ENCODE peak calls at places on chromosomes 7 and 10, in seven cellular contexts. R is IMR-90, K is mesendoderm, T is neuronal stem cell, U is H1, I is trophoblast cell, Y is mesenchymal stem cell. P is an unnamed sample.

GRCh38 chr10:116599991-116600390 is 9.2 kb downstream of the PNLIPRP1 start:
- DNase-seq in U (no peak), K (no peak), Y (no peak), T (no peak), I (no peak), R (no peak), P (no peak)

GRCh38 chr10:44202952-44203351 is 181.9 kb downstream of the CXCL12 start:
- DNase-seq in U (no peak), R (no peak), K (no peak), I (no peak), T (no peak), Y (no peak), P (no peak)

GRCh38 chr10:112223725-112224124 is 40.2 kb upstream of the GPAM start:
- DNase-seq in R (no peak), K (no peak), T (no peak), I (no peak), U (no peak), Y (no peak), P (no peak)

GRCh38 chr10:132986978-132987377 is 44.6 kb upstream of the CFAP46 start:
- DNase-seq in Y (no peak), R (no peak), U (no peak), I (no peak), T (no peak), K (no peak), P (no peak)

GRCh38 chr10:95998274-95998673 is 45.1 kb upstream of the CCNJ start:
- DNase-seq in I (no peak), U (no peak), Y (no peak), R (no peak), T (no peak), K (no peak), P (no peak)

GRCh38 chr7:3034591-3035150 is 9.0 kb downstream of the CARD11 start:
- DNase-seq in Y (no peak), U (no peak), R (no peak), I (no peak), K (no peak), T (no peak), P (no peak)

GRCh38 chr10:80908596-80908995 is 370.9 kb downstream of the SH2D4B start:
- DNase-seq in T (peak), I (no peak), K (no peak), Y (no peak), R (no peak), U (no peak), P (no peak)

GRCh38 chr7:8260871-8261707 is 878 bp downstream of the ICA1 start:
- DNase-seq in T (no peak), K (peak), U (no peak), Y (peak), R (no peak), I (no peak), P (no peak)

GRCh38 chr10:100518761-100519241 is 860 bp downstream of the SEC31B start:
- DNase-seq in Y (peak), T (peak), U (peak), R (peak), K (peak), I (peak), P (peak)

GRCh38 chr7:43112088-43112940 is at the start of gene HECW1:
- DNase-seq in I (no peak), R (no peak), Y (no peak), T (no peak), K (peak), U (peak), P (peak)

GRCh38 chr10:100996678-100997363 is 2.8 kb upstream of the LZTS2 start:
- DNase-seq in Y (no peak), K (peak), I (peak), T (peak), R (no peak), U (peak), P (peak)

GRCh38 chr7:150845471-150845870 is 6.8 kb upstream of the AOC1 start:
- DNase-seq in I (peak), T (no peak), U (no peak), K (no peak), Y (no peak), R (no peak), P (peak)

GRCh38 chr10:31011017-31011659 is 20.5 kb downstream of the ZNF438 start:
- DNase-seq in I (no peak), R (no peak), Y (no peak), K (no peak), T (no peak), U (no peak), P (no peak)

GRCh38 chr7:7772385-7772784 is 54.0 kb upstream of the RPA3 start:
- DNase-seq in R (peak), I (no peak), K (no peak), T (no peak), Y (peak), U (no peak), P (no peak)

GRCh38 chr7:131300572-131301466 is 26.9 kb upstream of the MKLN1 start:
- DNase-seq in R (no peak), U (no peak), I (peak), T (peak), K (peak), Y (no peak), P (no peak)

GRCh38 chr10:60296073-60296472 is 93.6 kb downstream of the ANK3 start:
- DNase-seq in Y (peak), R (no peak), U (no peak), T (no peak), K (no peak), I (no peak), P (no peak)

GRCh38 chr10:60299390-60299778 is 90.3 kb downstream of the ANK3 start:
- DNase-seq in U (no peak), R (no peak), I (no peak), T (no peak), K (no peak), Y (no peak), P (no peak)

GRCh38 chr10:60298408-60299389 is 91.0 kb downstream of the ANK3 start:
- DNase-seq in I (no peak), Y (no peak), T (no peak), U (no peak), R (no peak), K (no peak), P (no peak)

GRCh38 chr10:60303778-60304177 is 85.9 kb downstream of the ANK3 start:
- DNase-seq in K (no peak), R (no peak), U (no peak), T (no peak), I (no peak), Y (no peak), P (no peak)

GRCh38 chr10:60299961-60300883 is 89.5 kb downstream of the ANK3 start:
- DNase-seq in R (peak), U (no peak), T (peak), Y (peak), I (peak), K (peak), P (peak)
- H2AK5ac ChIP-seq in R (no peak), U (peak), T (no peak), Y (no peak), I (no peak), K (no peak), P (no peak)

DNA sequence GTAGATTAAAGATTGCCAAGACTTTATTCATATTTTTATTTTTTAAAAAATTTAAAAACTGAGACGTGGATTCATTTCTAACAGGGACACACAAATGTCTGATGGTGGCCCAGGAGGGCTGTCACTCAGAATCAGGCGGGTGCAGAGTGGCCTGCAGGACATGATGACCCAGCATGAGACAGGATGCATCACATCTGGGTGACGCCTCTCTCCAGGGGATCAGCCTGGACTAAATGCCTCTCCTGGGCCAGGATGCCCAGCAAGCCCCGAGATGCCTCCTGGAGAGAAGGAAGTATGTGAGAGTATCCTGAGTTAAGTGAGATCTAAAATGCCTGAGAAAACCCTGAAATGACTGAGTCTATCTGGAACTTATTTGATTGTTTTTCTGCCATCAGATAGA is 16.9 kb upstream of the MTURN start:
- DNase-seq in U (no peak), I (no peak), Y (no peak), T (no peak), R (no peak), K (no peak), P (no peak)
- H2AK5ac ChIP-seq in U (no peak), I (no peak), Y (no peak), T (no peak), R (no peak), K (no peak), P (no peak)

GRCh38 chr10:15245530-15245929 is 77.0 kb upstream of the NMT2 start:
- DNase-seq in R (no peak), K (peak), I (no peak), T (no peak), Y (peak), U (peak), P (peak)
- H2AK5ac ChIP-seq in R (no peak), K (no peak), I (no peak), T (no peak), Y (no peak), U (no peak), P (no peak)

DNA sequence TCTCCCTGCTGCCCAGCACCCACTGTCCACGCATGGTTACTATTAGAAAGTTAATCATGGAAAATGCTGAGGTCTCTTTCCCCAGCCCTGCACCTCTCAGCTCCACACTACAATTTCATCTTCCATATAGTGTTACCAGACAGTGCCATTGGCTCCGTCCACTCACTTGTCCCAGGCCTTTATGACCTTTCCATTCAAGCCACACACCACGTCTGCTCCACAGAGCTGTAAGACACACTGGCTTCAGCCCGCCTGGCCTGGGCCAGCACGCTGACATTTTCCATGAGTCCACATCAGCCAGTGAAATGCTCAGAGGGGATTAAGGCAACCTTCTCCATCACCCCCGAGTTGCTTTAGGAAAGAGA is 118.7 kb downstream of the KCNMA1 start:
- DNase-seq in U (no peak), T (no peak), K (no peak), I (no peak), Y (no peak), R (no peak), P (no peak)
- H2AK5ac ChIP-seq in U (no peak), T (no peak), K (no peak), I (no peak), Y (no peak), R (no peak), P (no peak)

DNA sequence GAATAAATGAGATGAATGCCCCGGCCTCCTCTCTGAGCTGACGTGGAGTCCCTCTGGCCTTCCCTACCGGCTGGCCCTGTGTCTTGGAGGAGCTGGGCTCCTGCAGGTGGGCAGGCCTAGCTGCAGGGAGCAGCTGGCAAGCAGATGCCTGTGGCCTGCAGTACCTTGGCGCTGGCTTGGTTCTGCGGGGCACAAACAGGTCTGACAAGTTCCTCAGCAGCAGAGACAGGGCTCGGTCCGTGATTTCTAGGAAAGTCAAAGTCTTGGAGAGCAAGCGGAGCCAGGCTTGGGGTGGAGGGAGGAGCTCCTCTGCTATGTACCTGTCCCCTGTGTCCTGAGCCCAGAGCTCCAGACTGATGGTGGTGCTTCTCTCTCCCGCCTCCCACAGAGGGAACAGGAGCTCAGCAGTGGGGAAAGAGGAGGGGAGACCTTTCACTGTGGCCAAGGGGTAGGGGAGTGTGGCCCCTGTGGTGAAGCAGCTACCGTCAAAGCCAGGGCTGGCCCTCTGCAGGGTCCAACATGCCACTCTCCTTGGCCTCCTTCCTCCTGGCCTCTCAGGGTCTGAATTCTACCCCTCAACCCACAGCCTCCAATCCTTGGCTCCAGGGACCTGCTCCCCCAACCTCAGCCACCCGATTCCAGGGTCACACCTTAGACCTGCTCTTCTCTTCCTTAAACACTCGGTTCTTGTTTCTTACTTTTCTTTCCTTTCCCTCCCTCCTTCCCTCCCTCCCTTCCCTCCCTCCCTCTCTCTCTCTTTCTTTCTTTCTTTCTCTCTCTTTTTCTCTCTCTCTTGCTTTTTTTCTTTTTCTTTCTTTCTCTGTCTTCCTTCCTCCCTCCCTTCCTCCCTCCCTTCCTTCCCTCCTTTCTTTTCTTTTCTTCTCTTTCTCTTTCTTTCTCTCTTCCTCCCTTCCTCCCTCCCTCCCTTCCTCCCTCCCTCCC is 20.1 kb downstream of the MYL10 start:
- DNase-seq in I (peak), R (no peak), U (no peak), Y (no peak), K (peak), T (no peak), P (peak)
- H2AK5ac ChIP-seq in I (no peak), R (no peak), U (no peak), Y (no peak), K (no peak), T (no peak), P (no peak)

GRCh38 chr10:128049226-128050010 is 76.8 kb downstream of the MKI67 start:
- DNase-seq in Y (no peak), U (no peak), K (peak), R (no peak), I (peak), T (no peak), P (no peak)

GRCh38 chr10:128046934-128047251 is 79.3 kb downstream of the MKI67 start:
- DNase-seq in T (no peak), I (no peak), U (no peak), Y (no peak), K (no peak), R (no peak), P (no peak)

GRCh38 chr10:128047337-128047736 is 78.9 kb downstream of the MKI67 start:
- DNase-seq in U (peak), I (peak), R (no peak), T (peak), Y (peak), K (peak), P (peak)

GRCh38 chr10:128046156-128046933 is 79.9 kb downstream of the MKI67 start:
- DNase-seq in R (no peak), K (no peak), U (no peak), T (no peak), I (no peak), Y (no peak), P (no peak)

DNA sequence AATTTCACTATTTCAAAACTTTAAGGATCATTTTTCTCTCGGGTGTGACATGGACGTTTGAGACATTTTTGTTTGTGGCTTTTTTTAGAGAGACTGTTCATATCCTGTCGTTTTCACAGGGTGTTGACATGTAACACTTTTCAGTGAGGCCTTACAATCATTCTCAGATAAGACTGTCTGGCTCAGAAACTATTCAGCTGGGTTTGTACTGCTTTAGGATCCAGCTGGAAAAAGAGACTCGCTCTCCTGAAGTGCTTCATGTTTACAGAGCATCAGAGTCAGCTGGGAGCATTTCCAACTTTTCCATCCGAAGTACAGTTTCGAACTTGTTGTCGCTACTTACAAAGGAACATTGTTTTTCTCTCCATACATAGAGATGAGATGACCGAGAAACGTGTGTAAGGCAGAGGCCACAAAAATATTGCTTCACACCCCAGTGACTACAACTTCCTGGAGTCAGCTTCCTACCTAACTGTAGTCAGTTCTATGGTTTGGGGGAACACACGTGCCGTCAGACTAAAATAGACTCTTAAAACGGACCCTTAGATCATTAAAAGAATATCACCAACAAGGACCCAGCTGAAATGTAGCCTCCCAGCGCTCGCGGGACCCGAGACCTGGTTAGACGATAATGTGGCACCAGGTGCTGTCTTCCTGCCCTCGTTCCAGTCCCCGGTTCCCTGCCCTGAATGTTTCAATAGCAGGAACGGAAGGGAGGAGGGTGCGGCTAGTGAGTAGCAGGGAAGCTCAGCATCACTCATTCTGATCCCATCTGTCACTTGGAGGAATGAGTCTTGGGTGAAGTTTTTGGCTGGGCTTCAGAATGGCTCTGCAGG is 78.0 kb downstream of the MKI67 start:
- DNase-seq in U (no peak), K (no peak), R (peak), I (peak), T (no peak), Y (peak), P (no peak)
- H2AK5ac ChIP-seq in U (no peak), K (no peak), R (no peak), I (no peak), T (no peak), Y (no peak), P (no peak)

GRCh38 chr7:106222545-106222944 is 62.2 kb downstream of the NAMPT start:
- DNase-seq in R (no peak), K (no peak), T (no peak), Y (no peak), U (no peak), I (no peak), P (no peak)
- H2AK5ac ChIP-seq in R (no peak), K (no peak), T (no peak), Y (no peak), U (no peak), I (no peak), P (no peak)